ENCODE peak calls at places on chromosome 6, in six cellular contexts. A is NCI-H1092 treated with DMSO at 0.1 percent for 48 hours; N is stimulated activated CD4-positive, alpha-beta T cell treated with anti-CD3 and anti-CD28 coated beads, Interleukin-15, amount 100 ng/mL, for 1 hour; S is stimulated activated CD8-positive, alpha-beta memory T cell treated with anti-CD3 and anti-CD28 coated beads, Interleukin-2, amount 100 ng/mL, for 1 hour; F is M059J; U is GM19239. L is an unnamed sample.

GRCh38 chr6:157298325-157298724 is 25.0 kb downstream of the TMEM242 start:
- DNase-seq in A (no peak), S (no peak), N (no peak), U (no peak), F (no peak), L (no peak)

GRCh38 chr6:54876365-54876764 is 29.8 kb downstream of the FAM83B start:
- DNase-seq in S (no peak), N (no peak), U (no peak), A (no peak), F (no peak), L (no peak)

GRCh38 chr6:69848552-69848951 is 17.8 kb upstream of the COL19A1 start:
- DNase-seq in A (no peak), S (no peak), N (no peak), U (no peak), F (no peak), L (no peak)

GRCh38 chr6:137013031-137013430 is 31.7 kb downstream of the IL20RA start:
- DNase-seq in N (no peak), U (no peak), F (peak), S (no peak), A (no peak), L (no peak)

GRCh38 chr6:34239240-34239825 is 2.7 kb downstream of the HMGA1 start:
- DNase-seq in U (no peak), N (no peak), S (no peak), F (peak), A (no peak), L (no peak)

GRCh38 chr6:161418458-161418945 is 144.6 kb upstream of the AGPAT4 start:
- DNase-seq in U (peak), S (no peak), N (no peak), F (peak), A (peak), L (peak)

GRCh38 chr6:127300411-127300810 is 33.7 kb downstream of the RNF146 start:
- DNase-seq in N (no peak), A (no peak), U (no peak), S (no peak), F (peak), L (no peak)

GRCh38 chr6:11270030-11271027 is 37.9 kb upstream of the NEDD9 start:
- DNase-seq in S (no peak), U (no peak), N (no peak), A (no peak), F (peak), L (no peak)

GRCh38 chr6:76439811-76440210 is 367.3 kb upstream of the IMPG1 start:
- DNase-seq in U (no peak), S (no peak), A (no peak), F (no peak), N (no peak), L (no peak)

GRCh38 chr6:15496345-15497131 is 166.3 kb downstream of the DTNBP1 start:
- DNase-seq in A (no peak), S (no peak), F (no peak), U (no peak), N (no peak), L (no peak)

GRCh38 chr6:161292145-161292544 is 18.3 kb upstream of the AGPAT4 start:
- DNase-seq in S (no peak), U (no peak), F (no peak), N (no peak), A (no peak), L (no peak)

GRCh38 chr6:166925141-166925996 is 31.0 kb downstream of the RNASET2 start:
- DNase-seq in F (no peak), S (no peak), N (no peak), A (no peak), U (no peak), L (no peak)

GRCh38 chr6:98039876-98040605 is 757.0 kb upstream of the MMS22L start:
- DNase-seq in N (no peak), F (peak), A (peak), U (no peak), S (no peak), L (no peak)

GRCh38 chr6:20605581-20605980 is 71.3 kb downstream of the CDKAL1 start:
- DNase-seq in N (no peak), S (no peak), A (no peak), F (peak), U (no peak), L (no peak)

GRCh38 chr6:165876568-165876967 is 213.5 kb upstream of the PDE10A start:
- DNase-seq in A (no peak), N (no peak), F (no peak), U (no peak), S (no peak), L (no peak)

GRCh38 chr6:125658759-125659431 is 90.5 kb upstream of the HEY2 start:
- DNase-seq in S (no peak), F (peak), U (no peak), N (no peak), A (no peak), L (no peak)

GRCh38 chr6:37110455-37111155 is 59.3 kb upstream of the PIM1 start:
- DNase-seq in A (peak), S (no peak), U (peak), N (no peak), F (no peak), L (no peak)

GRCh38 chr6:4752068-4752467 is 24.1 kb upstream of the CDYL start:
- DNase-seq in U (no peak), N (no peak), F (no peak), A (no peak), S (no peak), L (no peak)

GRCh38 chr6:1635305-1636010 is 25.7 kb downstream of the FOXC1 start:
- DNase-seq in S (no peak), U (no peak), N (no peak), F (no peak), A (no peak), L (no peak)

GRCh38 chr6:4281341-4282293 is 146.2 kb upstream of the ECI2 start:
- DNase-seq in A (peak), F (peak), U (peak), S (no peak), N (no peak), L (peak)

GRCh38 chr6:84798257-84798656 is 33.9 kb upstream of the TBX18 start:
- DNase-seq in F (no peak), N (no peak), S (no peak), A (no peak), U (no peak), L (no peak)

GRCh38 chr6:35299674-35300073 is 2.1 kb downstream of the DEF6 start:
- DNase-seq in N (no peak), F (no peak), A (no peak), U (no peak), S (no peak), L (no peak)

GRCh38 chr6:106360989-106361430 is 493 bp downstream of the CRYBG1 start:
- DNase-seq in U (peak), N (no peak), A (no peak), F (no peak), S (no peak), L (peak)

GRCh38 chr6:108363756-108364356 is 69.0 kb downstream of the AFG1L start:
- DNase-seq in N (no peak), F (peak), A (no peak), S (no peak), U (no peak), L (no peak)